ENCODE peak calls at places on chromosomes 13 and 19, in ten cellular contexts. One of them, this sample, is unnamed.

GRCh38 chr13:41981961-41982723 is 21.2 kb upstream of the VWA8 start:
- DNase-seq in stimulated activated CD4-positive, alpha-beta T cell treated with anti-CD3 and anti-CD28 coated beads, Interleukin-2, amount 100 ng/mL, for 48 hours: no peak
- DNase-seq in fibroblast of the conjunctiva: no peak
- DNase-seq in heart left ventricle: no peak
- DNase-seq in activated CD8-positive, alpha-beta memory T cell treated with anti-CD3 and anti-CD28 coated beads for 4 hours: no peak
- DNase-seq in effector memory CD8-positive, alpha-beta T cell: no peak
- DNase-seq in activated naive CD4-positive, alpha-beta T cell: no peak
- DNase-seq in IMR-90: peak; percentile 37
- DNase-seq in hippocampal formation: no peak
- DNase-seq in vagina: no peak
- DNase-seq in this sample: no peak

GRCh38 chr13:49615844-49616687 is 12.2 kb upstream of the ARL11 start:
- DNase-seq in stimulated activated CD4-positive, alpha-beta T cell treated with anti-CD3 and anti-CD28 coated beads, Interleukin-2, amount 100 ng/mL, for 48 hours: no peak
- DNase-seq in fibroblast of the conjunctiva: no peak
- DNase-seq in heart left ventricle: no peak
- DNase-seq in activated CD8-positive, alpha-beta memory T cell treated with anti-CD3 and anti-CD28 coated beads for 4 hours: no peak
- DNase-seq in effector memory CD8-positive, alpha-beta T cell: no peak
- DNase-seq in activated naive CD4-positive, alpha-beta T cell: no peak
- DNase-seq in IMR-90: no peak
- DNase-seq in hippocampal formation: no peak
- DNase-seq in vagina: no peak
- DNase-seq in this sample: no peak

GRCh38 chr13:42066542-42066941 is 18.1 kb downstream of the DGKH start:
- DNase-seq in stimulated activated CD4-positive, alpha-beta T cell treated with anti-CD3 and anti-CD28 coated beads, Interleukin-2, amount 100 ng/mL, for 48 hours: no peak
- DNase-seq in fibroblast of the conjunctiva: peak; percentile 29
- DNase-seq in heart left ventricle: no peak
- DNase-seq in activated CD8-positive, alpha-beta memory T cell treated with anti-CD3 and anti-CD28 coated beads for 4 hours: no peak
- DNase-seq in effector memory CD8-positive, alpha-beta T cell: no peak
- DNase-seq in activated naive CD4-positive, alpha-beta T cell: no peak
- DNase-seq in IMR-90: peak; percentile 97
- DNase-seq in hippocampal formation: no peak
- DNase-seq in vagina: no peak
- DNase-seq in this sample: no peak

GRCh38 chr13:93217701-93218100 is 8.9 kb upstream of the GPC6 start:
- DNase-seq in stimulated activated CD4-positive, alpha-beta T cell treated with anti-CD3 and anti-CD28 coated beads, Interleukin-2, amount 100 ng/mL, for 48 hours: no peak
- DNase-seq in fibroblast of the conjunctiva: no peak
- DNase-seq in heart left ventricle: no peak
- DNase-seq in activated CD8-positive, alpha-beta memory T cell treated with anti-CD3 and anti-CD28 coated beads for 4 hours: no peak
- DNase-seq in effector memory CD8-positive, alpha-beta T cell: no peak
- DNase-seq in activated naive CD4-positive, alpha-beta T cell: no peak
- DNase-seq in IMR-90: no peak
- DNase-seq in hippocampal formation: no peak
- DNase-seq in vagina: no peak
- DNase-seq in this sample: no peak

GRCh38 chr13:20489185-20489820 is 36.4 kb downstream of the CRYL1 start:
- DNase-seq in stimulated activated CD4-positive, alpha-beta T cell treated with anti-CD3 and anti-CD28 coated beads, Interleukin-2, amount 100 ng/mL, for 48 hours: no peak
- DNase-seq in fibroblast of the conjunctiva: peak; percentile 13
- DNase-seq in heart left ventricle: peak; percentile 62
- DNase-seq in activated CD8-positive, alpha-beta memory T cell treated with anti-CD3 and anti-CD28 coated beads for 4 hours: no peak
- DNase-seq in effector memory CD8-positive, alpha-beta T cell: no peak
- DNase-seq in activated naive CD4-positive, alpha-beta T cell: no peak
- DNase-seq in IMR-90: peak; percentile 62
- DNase-seq in hippocampal formation: no peak
- DNase-seq in vagina: no peak
- DNase-seq in this sample: no peak

GRCh38 chr19:10552596-10553053 is 8.9 kb downstream of the ATG4D start:
- DNase-seq in stimulated activated CD4-positive, alpha-beta T cell treated with anti-CD3 and anti-CD28 coated beads, Interleukin-2, amount 100 ng/mL, for 48 hours: no peak
- DNase-seq in fibroblast of the conjunctiva: no peak
- DNase-seq in heart left ventricle: no peak
- DNase-seq in activated CD8-positive, alpha-beta memory T cell treated with anti-CD3 and anti-CD28 coated beads for 4 hours: no peak
- DNase-seq in effector memory CD8-positive, alpha-beta T cell: no peak
- DNase-seq in activated naive CD4-positive, alpha-beta T cell: no peak
- DNase-seq in IMR-90: no peak
- DNase-seq in hippocampal formation: no peak
- DNase-seq in vagina: no peak
- DNase-seq in this sample: no peak

GRCh38 chr19:38875656-38876345 is 2.3 kb downstream of the RINL start:
- DNase-seq in stimulated activated CD4-positive, alpha-beta T cell treated with anti-CD3 and anti-CD28 coated beads, Interleukin-2, amount 100 ng/mL, for 48 hours: no peak
- DNase-seq in fibroblast of the conjunctiva: no peak
- DNase-seq in heart left ventricle: no peak
- DNase-seq in activated CD8-positive, alpha-beta memory T cell treated with anti-CD3 and anti-CD28 coated beads for 4 hours: no peak
- DNase-seq in effector memory CD8-positive, alpha-beta T cell: no peak
- DNase-seq in activated naive CD4-positive, alpha-beta T cell: no peak
- DNase-seq in IMR-90: no peak
- DNase-seq in hippocampal formation: no peak
- DNase-seq in vagina: no peak
- DNase-seq in this sample: no peak

GRCh38 chr19:10919352-10920287 is 8.8 kb downstream of the YIPF2 start:
- DNase-seq in stimulated activated CD4-positive, alpha-beta T cell treated with anti-CD3 and anti-CD28 coated beads, Interleukin-2, amount 100 ng/mL, for 48 hours: no peak
- DNase-seq in fibroblast of the conjunctiva: no peak
- DNase-seq in heart left ventricle: no peak
- DNase-seq in activated CD8-positive, alpha-beta memory T cell treated with anti-CD3 and anti-CD28 coated beads for 4 hours: no peak
- DNase-seq in effector memory CD8-positive, alpha-beta T cell: no peak
- DNase-seq in activated naive CD4-positive, alpha-beta T cell: no peak
- DNase-seq in IMR-90: no peak
- DNase-seq in hippocampal formation: no peak
- DNase-seq in vagina: no peak
- DNase-seq in this sample: no peak

GRCh38 chr19:35843676-35844481 is 8.4 kb downstream of the NPHS1 start:
- DNase-seq in stimulated activated CD4-positive, alpha-beta T cell treated with anti-CD3 and anti-CD28 coated beads, Interleukin-2, amount 100 ng/mL, for 48 hours: no peak
- DNase-seq in fibroblast of the conjunctiva: no peak
- DNase-seq in heart left ventricle: no peak
- DNase-seq in activated CD8-positive, alpha-beta memory T cell treated with anti-CD3 and anti-CD28 coated beads for 4 hours: no peak
- DNase-seq in effector memory CD8-positive, alpha-beta T cell: no peak
- DNase-seq in activated naive CD4-positive, alpha-beta T cell: no peak
- DNase-seq in IMR-90: no peak
- DNase-seq in hippocampal formation: no peak
- DNase-seq in vagina: no peak
- DNase-seq in this sample: no peak

GRCh38 chr19:47018923-47019322 is 714 bp upstream of the NPAS1 start:
- DNase-seq in stimulated activated CD4-positive, alpha-beta T cell treated with anti-CD3 and anti-CD28 coated beads, Interleukin-2, amount 100 ng/mL, for 48 hours: no peak
- DNase-seq in fibroblast of the conjunctiva: no peak
- DNase-seq in heart left ventricle: no peak
- DNase-seq in activated CD8-positive, alpha-beta memory T cell treated with anti-CD3 and anti-CD28 coated beads for 4 hours: no peak
- DNase-seq in effector memory CD8-positive, alpha-beta T cell: no peak
- DNase-seq in activated naive CD4-positive, alpha-beta T cell: no peak
- DNase-seq in IMR-90: no peak
- DNase-seq in hippocampal formation: no peak
- DNase-seq in vagina: no peak
- DNase-seq in this sample: no peak

This sample was measured in NCI-H1930.